ENCODE peak calls at places on chromosomes 2 and 18, in six cellular contexts. S is IMR-90, C is neuronal stem cell, K is H9, Z is mesenchymal stem cell, W is trophoblast cell. Q is an unnamed sample.

GRCh38 chr2:217604527-217605279 is 398.1 kb downstream of the TNS1 start:
- DNase-seq in C (no peak), W (no peak), Z (no peak), K (no peak), S (no peak), Q (no peak)

GRCh38 chr2:239459056-239459455 is 58.2 kb upstream of the HDAC4 start:
- DNase-seq in C (no peak), W (no peak), S (no peak), Z (no peak), K (peak), Q (no peak)

GRCh38 chr18:57581301-57581934 is 5.1 kb downstream of the FECH start:
- DNase-seq in K (no peak), S (no peak), W (no peak), Z (no peak), C (no peak), Q (no peak)

GRCh38 chr2:30752811-30753210 is 54.4 kb downstream of the CAPN13 start:
- DNase-seq in K (no peak), W (no peak), C (no peak), Z (no peak), S (no peak), Q (no peak)

GRCh38 chr18:15198116-15198389 is 450.1 kb downstream of the ANKRD30B start:
- DNase-seq in Z (no peak), C (no peak), S (no peak), K (no peak), W (no peak), Q (no peak)

GRCh38 chr2:42378415-42378814 is 17.4 kb upstream of the COX7A2L start:
- DNase-seq in C (no peak), S (no peak), K (no peak), W (no peak), Z (no peak), Q (no peak)

GRCh38 chr2:30776831-30777652 is 30.2 kb downstream of the CAPN13 start:
- DNase-seq in W (no peak), K (peak), C (no peak), S (no peak), Z (no peak), Q (no peak)

GRCh38 chr2:172745636-172746035 is 10.0 kb downstream of the RAPGEF4 start:
- DNase-seq in Z (peak), W (no peak), C (no peak), K (no peak), S (peak), Q (no peak)

GRCh38 chr2:1680222-1681016 is 63.9 kb downstream of the PXDN start:
- DNase-seq in K (no peak), S (no peak), Z (no peak), C (no peak), W (no peak), Q (no peak)

GRCh38 chr2:230520875-230521155 is 104.8 kb downstream of the SP100 start:
- DNase-seq in K (no peak), W (no peak), C (no peak), S (peak), Z (no peak), Q (no peak)

GRCh38 chr2:239222346-239223028 is 178.3 kb downstream of the HDAC4 start:
- DNase-seq in S (peak), W (no peak), K (no peak), Z (peak), C (no peak), Q (no peak)

GRCh38 chr2:100764430-100764829 is 55.5 kb upstream of the NPAS2 start:
- DNase-seq in W (no peak), K (no peak), Z (no peak), C (no peak), S (no peak), Q (no peak)

GRCh38 chr2:8477511-8478132 is 204.2 kb upstream of the ID2 start:
- DNase-seq in K (no peak), W (no peak), Z (no peak), C (no peak), S (no peak), Q (no peak)

GRCh38 chr2:178241852-178242551 is 47.7 kb downstream of the OSBPL6 start:
- DNase-seq in S (peak), Z (peak), W (no peak), K (no peak), C (no peak), Q (no peak)

GRCh38 chr18:77749189-77749588 is 499.5 kb downstream of the GALR1 start:
- DNase-seq in S (no peak), Z (no peak), W (no peak), C (no peak), K (peak), Q (peak)

GRCh38 chr2:241720099-241720498 is 14.3 kb upstream of the D2HGDH start:
- DNase-seq in Z (no peak), C (no peak), K (no peak), W (no peak), S (no peak), Q (no peak)

GRCh38 chr2:1738646-1739302 is 5.5 kb downstream of the PXDN start:
- DNase-seq in Z (no peak), W (no peak), C (no peak), S (no peak), K (no peak), Q (no peak)

GRCh38 chr2:111054791-111055627 is 65.7 kb upstream of the BCL2L11 start:
- DNase-seq in C (peak), K (no peak), S (no peak), W (no peak), Z (no peak), Q (peak)

GRCh38 chr18:40673150-40673549 is 1281.9 kb upstream of the PIK3C3 start:
- DNase-seq in W (no peak), C (no peak), Z (no peak), K (no peak), S (no peak), Q (no peak)

GRCh38 chr18:37019157-37019571 is 190.2 kb downstream of the KIAA1328 start:
- DNase-seq in Z (peak), S (peak), W (peak), C (no peak), K (peak), Q (peak)

GRCh38 chr18:9240270-9240669 is 94.3 kb upstream of the TWSG1 start:
- DNase-seq in S (no peak), C (no peak), W (no peak), Z (no peak), K (no peak), Q (no peak)

GRCh38 chr2:213475433-213475832 is 191.2 kb downstream of the SPAG16 start:
- DNase-seq in S (peak), W (no peak), C (no peak), Z (no peak), K (no peak), Q (no peak)

GRCh38 chr2:120541972-120542670 is 193.5 kb upstream of the GLI2 start:
- DNase-seq in Z (no peak), W (no peak), C (no peak), K (no peak), S (no peak), Q (no peak)

GRCh38 chr18:45441110-45441842 is 174.0 kb upstream of the SLC14A2 start:
- DNase-seq in S (peak), K (no peak), Z (peak), W (no peak), C (no peak), Q (no peak)

GRCh38 chr18:57440331-57441101 is 5.3 kb downstream of the ONECUT2 start:
- DNase-seq in C (peak), S (no peak), W (no peak), K (peak), Z (no peak), Q (peak)

GRCh38 chr18:46071894-46072867 is at the start of gene PSTPIP2:
- DNase-seq in W (peak), Z (peak), C (peak), S (peak), K (peak), Q (peak)

GRCh38 chr2:64697286-64698023 is 43.7 kb upstream of the SERTAD2 start:
- DNase-seq in K (no peak), C (no peak), S (peak), W (no peak), Z (peak), Q (no peak)

GRCh38 chr2:190190507-190190906 is 128.0 kb upstream of the MSTN start:
- DNase-seq in W (peak), C (no peak), K (no peak), S (no peak), Z (no peak), Q (no peak)

GRCh38 chr18:3758531-3758930 is 308.6 kb downstream of the TGIF1 start:
- DNase-seq in C (no peak), Z (peak), W (peak), K (no peak), S (peak), Q (no peak)

GRCh38 chr18:79643049-79643765 is 36.4 kb upstream of the CTDP1 start:
- DNase-seq in Z (no peak), W (no peak), K (no peak), C (no peak), S (no peak), Q (no peak)

GRCh38 chr18:54717673-54718435 is 110.4 kb upstream of the RAB27B start:
- DNase-seq in W (no peak), C (no peak), K (peak), S (no peak), Z (peak), Q (peak)

GRCh38 chr2:21043744-21044532 is at the start of gene APOB:
- DNase-seq in K (peak), C (peak), Z (no peak), S (no peak), W (peak), Q (no peak)

DNA sequence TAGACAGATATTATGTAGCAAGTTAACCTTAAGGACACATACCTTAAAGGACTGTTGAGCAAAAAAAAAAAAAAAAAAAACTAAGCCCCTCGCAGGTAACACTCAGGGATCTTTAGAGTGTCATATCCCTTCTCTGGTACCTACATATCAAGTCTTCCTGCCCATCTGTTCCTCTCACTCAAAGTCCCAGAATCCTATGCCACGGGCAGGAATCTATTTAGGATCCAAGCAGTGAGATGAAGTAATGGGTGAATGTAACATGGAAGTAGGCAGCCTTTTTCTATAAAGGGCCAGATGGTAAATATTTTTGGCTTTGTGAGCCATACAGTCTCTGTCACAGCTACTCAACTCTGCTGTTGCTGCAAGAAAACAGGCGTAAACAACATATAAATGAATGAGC is 496.7 kb downstream of the STK39 start:
- DNase-seq in W (no peak), Z (no peak), K (no peak), C (no peak), S (no peak), Q (no peak)
- H4K91ac ChIP-seq in W (no peak), Z (no peak), K (no peak), C (no peak), S (no peak), Q (no peak)

DNA sequence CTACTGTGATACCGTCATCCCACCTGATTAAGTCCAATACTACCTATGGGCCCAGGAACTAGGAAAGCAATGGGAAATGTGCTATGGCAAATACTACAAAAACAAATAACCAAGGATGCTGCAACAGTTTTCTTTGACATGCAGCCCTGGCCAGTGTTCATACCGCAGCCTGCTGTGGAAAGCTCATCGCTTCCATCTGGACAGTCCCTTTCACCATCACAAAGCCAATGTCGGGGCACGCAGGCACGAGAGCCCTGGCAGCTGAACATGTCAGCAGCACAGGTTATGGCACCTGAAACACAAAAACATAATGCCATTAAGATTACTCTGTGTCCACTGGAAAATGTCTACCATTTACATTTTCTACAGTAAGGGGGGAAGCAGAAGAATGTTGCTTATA is 1621.1 kb downstream of the LRP1B start:
- DNase-seq in W (no peak), K (no peak), Z (no peak), C (no peak), S (no peak), Q (no peak)
- H4K91ac ChIP-seq in W (no peak), K (no peak), Z (no peak), C (no peak), S (no peak), Q (no peak)

GRCh38 chr2:187988348-187988747 is 303.3 kb upstream of the GULP1 start:
- DNase-seq in C (no peak), Z (no peak), S (no peak), K (peak), W (no peak), Q (no peak)

GRCh38 chr2:187985923-187986322 is 305.8 kb upstream of the GULP1 start:
- DNase-seq in S (peak), W (no peak), K (no peak), Z (no peak), C (no peak), Q (no peak)

GRCh38 chr2:187985195-187985594 is 306.5 kb upstream of the GULP1 start:
- DNase-seq in K (no peak), Z (no peak), S (no peak), C (no peak), W (no peak), Q (no peak)

GRCh38 chr2:187989925-187990623 is 301.6 kb upstream of the GULP1 start:
- DNase-seq in C (no peak), S (no peak), W (no peak), Z (no peak), K (no peak), Q (no peak)

DNA sequence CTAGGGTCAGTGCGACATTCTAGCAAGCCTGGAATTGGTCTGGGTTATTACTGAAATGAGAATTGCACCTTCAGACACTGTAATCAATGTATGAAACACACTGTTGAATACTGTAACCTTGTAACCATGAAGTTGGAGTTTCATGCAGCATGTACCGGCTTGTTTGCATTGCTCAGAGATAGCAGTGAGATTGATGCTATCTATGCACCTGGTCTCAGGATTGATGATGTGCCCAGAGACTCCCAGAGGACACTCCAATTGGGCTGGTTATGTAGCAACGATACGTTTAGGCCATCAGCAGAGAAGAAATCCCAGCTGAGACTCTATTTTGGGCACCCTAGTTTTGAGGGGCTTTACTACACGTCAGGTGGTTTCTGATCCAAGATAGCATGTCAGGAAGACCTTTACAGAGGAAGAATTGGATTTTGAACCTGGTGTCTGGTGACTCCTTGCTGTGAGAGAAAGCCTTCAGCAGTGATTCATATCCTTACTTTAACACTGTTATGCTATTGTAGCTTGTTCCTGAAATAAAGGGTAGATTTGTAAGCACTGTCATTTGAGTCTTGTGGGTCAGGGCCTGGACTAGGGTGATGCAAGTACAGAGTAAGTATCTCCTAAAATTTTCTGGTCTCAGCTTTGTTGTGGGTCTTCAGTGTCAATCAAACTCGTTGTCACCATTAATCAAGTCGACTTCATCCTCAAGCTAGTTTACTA is 305.1 kb upstream of the GULP1 start:
- DNase-seq in C (no peak), W (peak), K (no peak), S (peak), Z (no peak), Q (no peak)
- H4K91ac ChIP-seq in C (no peak), W (no peak), K (no peak), S (no peak), Z (no peak), Q (peak)

DNA sequence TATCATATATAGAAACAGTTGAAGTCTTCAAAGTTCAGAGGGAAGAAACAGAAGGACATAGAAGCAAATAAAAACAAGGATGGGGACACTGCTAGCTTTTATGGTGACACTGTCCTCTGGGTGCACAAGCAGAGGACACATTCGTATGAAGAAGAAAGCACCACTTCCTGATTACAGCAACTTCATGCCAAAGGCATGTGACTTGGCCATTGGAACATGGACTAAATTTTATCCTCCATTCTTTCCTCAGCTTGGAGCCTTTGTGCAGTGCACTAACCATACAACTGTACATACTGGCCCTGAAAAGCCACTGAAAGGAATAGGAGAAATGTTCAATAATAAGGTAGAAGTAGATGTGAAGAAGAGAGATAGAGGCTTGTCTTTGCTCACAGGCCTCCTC is 223.3 kb downstream of the MTX2 start:
- DNase-seq in W (no peak), K (no peak), C (no peak), Z (no peak), S (no peak), Q (no peak)
- H4K91ac ChIP-seq in W (no peak), K (no peak), C (no peak), Z (no peak), S (no peak), Q (no peak)

GRCh38 chr2:192126426-192126825 is 68.3 kb downstream of the TMEFF2 start:
- DNase-seq in W (no peak), Z (no peak), K (no peak), S (no peak), C (no peak), Q (no peak)
- H4K91ac ChIP-seq in W (no peak), Z (no peak), K (no peak), S (no peak), C (no peak), Q (no peak)